ENCODE peak calls at places on chromosomes 5 and 9, in nine cellular contexts. One of them, this sample, is unnamed.

GRCh38 chr5:31153523-31153922 is 40.0 kb upstream of the CDH6 start:
- DNase-seq in BE2C: no peak
- DNase-seq in esophagus squamous epithelium: no peak
- DNase-seq in A549: no peak
- DNase-seq in fibroblast of pulmonary artery: peak; percentile 76
- DNase-seq in epithelial cell of esophagus: peak; percentile 43
- DNase-seq in HFF-Myc: no peak
- DNase-seq in choroid plexus epithelial cell: peak; percentile 80
- DNase-seq in body of pancreas: no peak
- DNase-seq in this sample: no peak

GRCh38 chr9:110027624-110028023 is 180.3 kb downstream of the C9orf152 start:
- DNase-seq in BE2C: no peak
- DNase-seq in esophagus squamous epithelium: no peak
- DNase-seq in A549: no peak
- DNase-seq in fibroblast of pulmonary artery: peak; percentile 92
- DNase-seq in epithelial cell of esophagus: no peak
- DNase-seq in HFF-Myc: peak; percentile 65
- DNase-seq in choroid plexus epithelial cell: peak; percentile 94
- DNase-seq in body of pancreas: no peak
- DNase-seq in this sample: no peak

GRCh38 chr9:104861406-104861805 is 66.5 kb downstream of the ABCA1 start:
- DNase-seq in BE2C: no peak
- DNase-seq in esophagus squamous epithelium: no peak
- DNase-seq in A549: no peak
- DNase-seq in fibroblast of pulmonary artery: no peak
- DNase-seq in epithelial cell of esophagus: no peak
- DNase-seq in HFF-Myc: no peak
- DNase-seq in choroid plexus epithelial cell: no peak
- DNase-seq in body of pancreas: no peak
- DNase-seq in this sample: no peak

GRCh38 chr5:980001-980588 is 28.5 kb upstream of the NKD2 start:
- DNase-seq in BE2C: no peak
- DNase-seq in esophagus squamous epithelium: no peak
- DNase-seq in A549: no peak
- DNase-seq in fibroblast of pulmonary artery: no peak
- DNase-seq in epithelial cell of esophagus: no peak
- DNase-seq in HFF-Myc: no peak
- DNase-seq in choroid plexus epithelial cell: no peak
- DNase-seq in body of pancreas: no peak
- DNase-seq in this sample: no peak

GRCh38 chr5:108379722-108380530 is 2.0 kb downstream of the FBXL17 start:
- DNase-seq in BE2C: no peak
- DNase-seq in esophagus squamous epithelium: no peak
- DNase-seq in A549: no peak
- DNase-seq in fibroblast of pulmonary artery: peak; percentile 11
- DNase-seq in epithelial cell of esophagus: peak; percentile 21
- DNase-seq in HFF-Myc: no peak
- DNase-seq in choroid plexus epithelial cell: peak; percentile 45
- DNase-seq in body of pancreas: no peak
- DNase-seq in this sample: no peak

GRCh38 chr9:121780641-121781040 is 129.2 kb downstream of the DAB2IP start:
- DNase-seq in BE2C: peak; percentile 7
- DNase-seq in esophagus squamous epithelium: no peak
- DNase-seq in A549: no peak
- DNase-seq in fibroblast of pulmonary artery: no peak
- DNase-seq in epithelial cell of esophagus: no peak
- DNase-seq in HFF-Myc: no peak
- DNase-seq in choroid plexus epithelial cell: no peak
- DNase-seq in body of pancreas: no peak
- DNase-seq in this sample: no peak

GRCh38 chr5:140576776-140577201 is 12.2 kb downstream of the SLC35A4 start:
- DNase-seq in BE2C: no peak
- DNase-seq in esophagus squamous epithelium: no peak
- DNase-seq in A549: no peak
- DNase-seq in fibroblast of pulmonary artery: peak; percentile 29
- DNase-seq in epithelial cell of esophagus: no peak
- DNase-seq in HFF-Myc: no peak
- DNase-seq in choroid plexus epithelial cell: peak; percentile 52
- DNase-seq in body of pancreas: no peak
- DNase-seq in this sample: no peak

GRCh38 chr5:149397530-149397929 is 18.4 kb upstream of the IL17B start:
- DNase-seq in BE2C: no peak
- DNase-seq in esophagus squamous epithelium: no peak
- DNase-seq in A549: peak; percentile 52
- DNase-seq in fibroblast of pulmonary artery: peak; percentile 91
- DNase-seq in epithelial cell of esophagus: no peak
- DNase-seq in HFF-Myc: no peak
- DNase-seq in choroid plexus epithelial cell: peak; percentile 97
- DNase-seq in body of pancreas: no peak
- DNase-seq in this sample: no peak

GRCh38 chr5:160685219-160685618 is 166.8 kb downstream of the ATP10B start:
- DNase-seq in BE2C: no peak
- DNase-seq in esophagus squamous epithelium: no peak
- DNase-seq in A549: no peak
- DNase-seq in fibroblast of pulmonary artery: no peak
- DNase-seq in epithelial cell of esophagus: peak; percentile 13
- DNase-seq in HFF-Myc: no peak
- DNase-seq in choroid plexus epithelial cell: no peak
- DNase-seq in body of pancreas: peak; percentile 54
- DNase-seq in this sample: no peak

GRCh38 chr5:69129413-69129812 is 35.6 kb downstream of the SLC30A5 start:
- DNase-seq in BE2C: no peak
- DNase-seq in esophagus squamous epithelium: no peak
- DNase-seq in A549: peak; percentile 63
- DNase-seq in fibroblast of pulmonary artery: peak; percentile 88
- DNase-seq in epithelial cell of esophagus: peak; percentile 52
- DNase-seq in HFF-Myc: peak; percentile 27
- DNase-seq in choroid plexus epithelial cell: peak; percentile 80
- DNase-seq in body of pancreas: no peak
- DNase-seq in this sample: peak; percentile 8

GRCh38 chr9:102507044-102507687 is 488.0 kb upstream of the CYLC2 start:
- DNase-seq in BE2C: no peak
- DNase-seq in esophagus squamous epithelium: no peak
- DNase-seq in A549: no peak
- DNase-seq in fibroblast of pulmonary artery: no peak
- DNase-seq in epithelial cell of esophagus: no peak
- DNase-seq in HFF-Myc: no peak
- DNase-seq in choroid plexus epithelial cell: no peak
- DNase-seq in body of pancreas: no peak
- DNase-seq in this sample: no peak

GRCh38 chr9:102506391-102506790 is 488.7 kb upstream of the CYLC2 start:
- DNase-seq in BE2C: no peak
- DNase-seq in esophagus squamous epithelium: no peak
- DNase-seq in A549: no peak
- DNase-seq in fibroblast of pulmonary artery: no peak
- DNase-seq in epithelial cell of esophagus: no peak
- DNase-seq in HFF-Myc: no peak
- DNase-seq in choroid plexus epithelial cell: no peak
- DNase-seq in body of pancreas: no peak
- DNase-seq in this sample: no peak
- TF ChIP-seq CTCF in BE2C: no peak
- TF ChIP-seq CTCF in esophagus squamous epithelium: no peak
- TF ChIP-seq CTCF in A549: no peak
- TF ChIP-seq CTCF in fibroblast of pulmonary artery: no peak
- TF ChIP-seq CTCF in epithelial cell of esophagus: no peak
- TF ChIP-seq CTCF in HFF-Myc: no peak
- TF ChIP-seq CTCF in choroid plexus epithelial cell: no peak
- TF ChIP-seq CTCF in body of pancreas: no peak
- TF ChIP-seq CTCF in this sample: no peak

GRCh38 chr9:130042406-130042930 is 521 bp downstream of the FNBP1 start:
- DNase-seq in BE2C: peak; percentile 42
- DNase-seq in esophagus squamous epithelium: no peak
- DNase-seq in A549: no peak
- DNase-seq in fibroblast of pulmonary artery: no peak
- DNase-seq in epithelial cell of esophagus: peak; percentile 12
- DNase-seq in HFF-Myc: no peak
- DNase-seq in choroid plexus epithelial cell: no peak
- DNase-seq in body of pancreas: peak; percentile 21
- DNase-seq in this sample: no peak

GRCh38 chr9:130045657-130046450 is 2.9 kb upstream of the FNBP1 start:
- DNase-seq in BE2C: no peak
- DNase-seq in esophagus squamous epithelium: no peak
- DNase-seq in A549: no peak
- DNase-seq in fibroblast of pulmonary artery: no peak
- DNase-seq in epithelial cell of esophagus: no peak
- DNase-seq in HFF-Myc: no peak
- DNase-seq in choroid plexus epithelial cell: no peak
- DNase-seq in body of pancreas: no peak
- DNase-seq in this sample: no peak

GRCh38 chr9:130041648-130042405 is 1.2 kb downstream of the FNBP1 start:
- DNase-seq in BE2C: peak; percentile 38
- DNase-seq in esophagus squamous epithelium: no peak
- DNase-seq in A549: peak; percentile 33
- DNase-seq in fibroblast of pulmonary artery: peak; percentile 32
- DNase-seq in epithelial cell of esophagus: peak; percentile 20
- DNase-seq in HFF-Myc: no peak
- DNase-seq in choroid plexus epithelial cell: no peak
- DNase-seq in body of pancreas: no peak
- DNase-seq in this sample: no peak

GRCh38 chr9:130042931-130043653 is at the start of gene FNBP1:
- DNase-seq in BE2C: peak; percentile 90
- DNase-seq in esophagus squamous epithelium: no peak
- DNase-seq in A549: peak; percentile 74
- DNase-seq in fibroblast of pulmonary artery: peak; percentile 75
- DNase-seq in epithelial cell of esophagus: peak; percentile 72
- DNase-seq in HFF-Myc: no peak
- DNase-seq in choroid plexus epithelial cell: peak; percentile 75
- DNase-seq in body of pancreas: peak; percentile 71
- DNase-seq in this sample: no peak

DNA sequence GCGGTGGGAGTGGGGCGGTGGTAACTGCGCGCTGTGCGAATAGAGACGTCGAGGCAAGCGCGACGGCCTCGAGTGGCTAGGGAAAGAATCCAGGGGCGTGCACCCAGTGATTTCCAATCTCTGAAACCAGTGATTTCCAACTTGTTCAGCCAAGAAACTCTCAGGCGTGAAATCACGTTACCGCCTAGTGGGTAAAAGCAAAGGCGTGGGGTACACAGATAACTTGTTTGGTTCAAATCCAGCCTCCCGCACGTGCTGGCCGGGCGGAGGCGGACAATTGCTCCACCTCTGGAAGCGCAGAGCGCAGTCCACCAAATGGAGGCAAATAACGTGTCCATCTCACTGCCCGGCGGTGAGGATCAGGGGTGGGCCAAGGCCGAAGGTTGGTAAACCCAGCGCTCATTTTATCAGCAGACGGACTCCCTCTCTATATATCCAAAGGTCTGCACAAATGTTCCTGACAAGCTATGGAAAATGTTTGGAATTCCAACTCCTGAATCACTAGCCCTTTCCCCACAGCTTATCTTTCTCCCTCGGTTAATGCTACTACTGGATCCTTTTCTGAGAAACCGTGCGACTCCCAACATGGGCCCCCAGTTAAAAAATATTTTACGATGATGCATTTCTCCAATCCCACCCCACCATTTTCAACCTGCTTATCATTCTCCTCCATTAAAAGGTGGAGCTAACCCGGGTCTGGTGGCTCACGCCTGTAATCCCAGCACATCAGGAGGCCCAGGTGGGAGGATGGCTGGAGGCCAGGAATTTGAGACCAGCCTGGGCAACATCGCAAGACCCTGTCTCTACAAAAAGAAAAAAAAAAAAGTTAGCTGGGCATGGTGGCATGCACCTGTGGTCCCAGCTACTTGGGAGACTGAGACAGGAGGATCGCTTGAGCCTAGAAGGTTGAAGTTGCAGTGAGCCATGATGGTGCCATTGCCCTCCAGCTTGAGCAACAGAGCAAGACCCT is 950 bp upstream of the FNBP1 start:
- DNase-seq in BE2C: peak; percentile 18
- DNase-seq in esophagus squamous epithelium: no peak
- DNase-seq in A549: no peak
- DNase-seq in fibroblast of pulmonary artery: peak; percentile 69
- DNase-seq in epithelial cell of esophagus: no peak
- DNase-seq in HFF-Myc: no peak
- DNase-seq in choroid plexus epithelial cell: peak; percentile 48
- DNase-seq in body of pancreas: peak; percentile 16
- DNase-seq in this sample: no peak
- TF ChIP-seq CTCF in BE2C: no peak
- TF ChIP-seq CTCF in esophagus squamous epithelium: no peak
- TF ChIP-seq CTCF in A549: no peak
- TF ChIP-seq CTCF in fibroblast of pulmonary artery: peak; percentile 11
- TF ChIP-seq CTCF in epithelial cell of esophagus: no peak
- TF ChIP-seq CTCF in HFF-Myc: no peak
- TF ChIP-seq CTCF in choroid plexus epithelial cell: peak; percentile 20
- TF ChIP-seq CTCF in body of pancreas: no peak
- TF ChIP-seq CTCF in this sample: no peak

DNA sequence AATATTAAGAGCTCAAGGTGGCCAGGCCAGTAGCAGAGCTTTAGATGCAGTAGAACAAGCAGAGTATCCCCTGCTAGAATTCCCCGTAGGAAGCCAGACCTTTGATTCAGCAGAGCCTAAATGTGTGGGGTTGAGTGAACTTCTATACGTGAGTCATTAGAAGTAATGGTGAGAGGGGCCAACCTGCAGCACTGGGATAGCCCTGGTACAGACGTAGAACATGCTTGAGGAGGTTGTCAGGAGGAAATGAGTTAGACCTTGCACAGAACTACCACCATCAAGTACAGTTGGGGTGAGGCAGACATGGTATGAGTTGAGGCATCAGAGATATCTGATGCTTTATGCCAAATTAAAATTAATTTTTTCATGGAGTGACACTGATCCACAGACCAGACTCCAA is 42.0 kb downstream of the PDCD1LG2 start:
- DNase-seq in BE2C: no peak
- DNase-seq in esophagus squamous epithelium: no peak
- DNase-seq in A549: no peak
- DNase-seq in fibroblast of pulmonary artery: no peak
- DNase-seq in epithelial cell of esophagus: peak; percentile 69
- DNase-seq in HFF-Myc: no peak
- DNase-seq in choroid plexus epithelial cell: no peak
- DNase-seq in body of pancreas: no peak
- DNase-seq in this sample: no peak
- TF ChIP-seq CTCF in BE2C: no peak
- TF ChIP-seq CTCF in esophagus squamous epithelium: no peak
- TF ChIP-seq CTCF in A549: no peak
- TF ChIP-seq CTCF in fibroblast of pulmonary artery: no peak
- TF ChIP-seq CTCF in epithelial cell of esophagus: no peak
- TF ChIP-seq CTCF in HFF-Myc: no peak
- TF ChIP-seq CTCF in choroid plexus epithelial cell: no peak
- TF ChIP-seq CTCF in body of pancreas: no peak
- TF ChIP-seq CTCF in this sample: no peak

GRCh38 chr5:34564706-34565235 is 91.4 kb upstream of the RAI14 start:
- DNase-seq in BE2C: no peak
- DNase-seq in esophagus squamous epithelium: no peak
- DNase-seq in A549: no peak
- DNase-seq in fibroblast of pulmonary artery: peak; percentile 52
- DNase-seq in epithelial cell of esophagus: no peak
- DNase-seq in HFF-Myc: no peak
- DNase-seq in choroid plexus epithelial cell: no peak
- DNase-seq in body of pancreas: no peak
- DNase-seq in this sample: no peak

GRCh38 chr5:34563269-34563668 is 92.9 kb upstream of the RAI14 start:
- DNase-seq in BE2C: no peak
- DNase-seq in esophagus squamous epithelium: no peak
- DNase-seq in A549: no peak
- DNase-seq in fibroblast of pulmonary artery: no peak
- DNase-seq in epithelial cell of esophagus: no peak
- DNase-seq in HFF-Myc: no peak
- DNase-seq in choroid plexus epithelial cell: no peak
- DNase-seq in body of pancreas: no peak
- DNase-seq in this sample: no peak

GRCh38 chr5:34562791-34563190 is 93.3 kb upstream of the RAI14 start:
- DNase-seq in BE2C: no peak
- DNase-seq in esophagus squamous epithelium: no peak
- DNase-seq in A549: no peak
- DNase-seq in fibroblast of pulmonary artery: no peak
- DNase-seq in epithelial cell of esophagus: no peak
- DNase-seq in HFF-Myc: no peak
- DNase-seq in choroid plexus epithelial cell: no peak
- DNase-seq in body of pancreas: no peak
- DNase-seq in this sample: no peak

GRCh38 chr5:34563951-34564705 is 92.0 kb upstream of the RAI14 start:
- DNase-seq in BE2C: no peak
- DNase-seq in esophagus squamous epithelium: no peak
- DNase-seq in A549: no peak
- DNase-seq in fibroblast of pulmonary artery: peak; percentile 67
- DNase-seq in epithelial cell of esophagus: no peak
- DNase-seq in HFF-Myc: no peak
- DNase-seq in choroid plexus epithelial cell: peak; percentile 85
- DNase-seq in body of pancreas: peak; percentile 16
- DNase-seq in this sample: no peak
- TF ChIP-seq CTCF in BE2C: no peak
- TF ChIP-seq CTCF in esophagus squamous epithelium: no peak
- TF ChIP-seq CTCF in A549: no peak
- TF ChIP-seq CTCF in fibroblast of pulmonary artery: no peak
- TF ChIP-seq CTCF in epithelial cell of esophagus: no peak
- TF ChIP-seq CTCF in HFF-Myc: no peak
- TF ChIP-seq CTCF in choroid plexus epithelial cell: no peak
- TF ChIP-seq CTCF in body of pancreas: no peak
- TF ChIP-seq CTCF in this sample: no peak

This sample was measured in LNCaP clone FGC.